ENCODE peak calls at places on chromosomes 1 and 21, in four cellular contexts. One of them, this sample, is unnamed.

GRCh38 chr1:99731384-99731783 is 35.1 kb downstream of the FRRS1 start:
- DNase-seq in HFF-Myc: no peak
- DNase-seq in brain microvascular endothelial cell: no peak
- DNase-seq in cardiac muscle cell: no peak
- DNase-seq in this sample: no peak

GRCh38 chr1:227006397-227006796 is 66.3 kb downstream of the COQ8A start:
- DNase-seq in brain microvascular endothelial cell: no peak
- DNase-seq in cardiac muscle cell: no peak
- DNase-seq in HFF-Myc: no peak
- DNase-seq in this sample: no peak

GRCh38 chr1:73674945-73675561 is 522.9 kb downstream of the LRRIQ3 start:
- DNase-seq in brain microvascular endothelial cell: no peak
- DNase-seq in HFF-Myc: no peak
- DNase-seq in cardiac muscle cell: peak; percentile 30
- DNase-seq in this sample: peak; percentile 4

GRCh38 chr1:27878038-27878437 is 5.7 kb downstream of the THEMIS2 start:
- DNase-seq in cardiac muscle cell: no peak
- DNase-seq in HFF-Myc: no peak
- DNase-seq in brain microvascular endothelial cell: no peak
- DNase-seq in this sample: no peak

GRCh38 chr1:234168061-234168724 is 205.1 kb upstream of the COA6 start:
- DNase-seq in cardiac muscle cell: no peak
- DNase-seq in HFF-Myc: no peak
- DNase-seq in brain microvascular endothelial cell: no peak
- DNase-seq in this sample: no peak

GRCh38 chr21:45991606-45992301 is 10.2 kb downstream of the COL6A1 start:
- DNase-seq in HFF-Myc: no peak
- DNase-seq in cardiac muscle cell: no peak
- DNase-seq in brain microvascular endothelial cell: no peak
- DNase-seq in this sample: no peak

GRCh38 chr1:86868477-86868876 is 45.4 kb downstream of the SELENOF start:
- DNase-seq in HFF-Myc: no peak
- DNase-seq in cardiac muscle cell: no peak
- DNase-seq in brain microvascular endothelial cell: no peak
- DNase-seq in this sample: no peak

GRCh38 chr1:118184737-118185082 is 318 bp downstream of the SPAG17 start:
- DNase-seq in cardiac muscle cell: no peak
- DNase-seq in HFF-Myc: no peak
- DNase-seq in brain microvascular endothelial cell: no peak
- DNase-seq in this sample: no peak

GRCh38 chr21:41059871-41060270 is 108.1 kb upstream of the BACE2 start:
- DNase-seq in brain microvascular endothelial cell: no peak
- DNase-seq in cardiac muscle cell: no peak
- DNase-seq in HFF-Myc: no peak
- DNase-seq in this sample: no peak

GRCh38 chr21:38831526-38832467 is 26.1 kb downstream of the ETS2 start:
- DNase-seq in cardiac muscle cell: no peak
- DNase-seq in brain microvascular endothelial cell: peak; percentile 96
- DNase-seq in HFF-Myc: peak; percentile 82
- DNase-seq in this sample: peak; percentile 66

GRCh38 chr1:80054129-80054528 is 1047.6 kb upstream of the ADGRL4 start:
- DNase-seq in cardiac muscle cell: peak; percentile 31
- DNase-seq in brain microvascular endothelial cell: peak; percentile 29
- DNase-seq in HFF-Myc: peak; percentile 82
- DNase-seq in this sample: no peak

GRCh38 chr1:28921286-28921869 is 7.0 kb downstream of the EPB41 start:
- DNase-seq in HFF-Myc: no peak
- DNase-seq in cardiac muscle cell: no peak
- DNase-seq in brain microvascular endothelial cell: no peak
- DNase-seq in this sample: no peak

GRCh38 chr1:6373961-6374720 is 19.4 kb downstream of the ACOT7 start:
- DNase-seq in HFF-Myc: no peak
- DNase-seq in brain microvascular endothelial cell: no peak
- DNase-seq in cardiac muscle cell: no peak
- DNase-seq in this sample: no peak

GRCh38 chr1:5917591-5918274 is 74.5 kb downstream of the NPHP4 start:
- DNase-seq in brain microvascular endothelial cell: no peak
- DNase-seq in HFF-Myc: no peak
- DNase-seq in cardiac muscle cell: no peak
- DNase-seq in this sample: no peak

GRCh38 chr1:22174446-22174845 is 31.5 kb upstream of the WNT4 start:
- DNase-seq in cardiac muscle cell: no peak
- DNase-seq in HFF-Myc: no peak
- DNase-seq in brain microvascular endothelial cell: no peak
- DNase-seq in this sample: no peak

GRCh38 chr1:166594646-166595045 is 244.6 kb upstream of the POGK start:
- DNase-seq in HFF-Myc: no peak
- DNase-seq in brain microvascular endothelial cell: no peak
- DNase-seq in cardiac muscle cell: no peak
- DNase-seq in this sample: no peak

GRCh38 chr21:41243107-41243506 is 73.5 kb upstream of the FAM3B start:
- DNase-seq in cardiac muscle cell: no peak
- DNase-seq in brain microvascular endothelial cell: no peak
- DNase-seq in HFF-Myc: no peak
- DNase-seq in this sample: no peak

GRCh38 chr1:226877669-226878068 is 7.3 kb downstream of the PSEN2 start:
- DNase-seq in brain microvascular endothelial cell: no peak
- DNase-seq in HFF-Myc: no peak
- DNase-seq in cardiac muscle cell: no peak
- DNase-seq in this sample: no peak

GRCh38 chr1:244460195-244460594 is 878 bp upstream of the CATSPERE start:
- DNase-seq in HFF-Myc: no peak
- DNase-seq in cardiac muscle cell: no peak
- DNase-seq in brain microvascular endothelial cell: peak; percentile 24
- DNase-seq in this sample: no peak

GRCh38 chr1:24427469-24427862 is 11.9 kb downstream of the NIPAL3 start:
- DNase-seq in brain microvascular endothelial cell: no peak
- DNase-seq in HFF-Myc: no peak
- DNase-seq in cardiac muscle cell: no peak
- DNase-seq in this sample: no peak

GRCh38 chr1:200654660-200655059 is 15.0 kb downstream of the DDX59 start:
- DNase-seq in brain microvascular endothelial cell: no peak
- DNase-seq in cardiac muscle cell: no peak
- DNase-seq in HFF-Myc: no peak
- DNase-seq in this sample: peak; percentile 66

GRCh38 chr1:204826970-204827369 is 43.7 kb upstream of the NFASC start:
- DNase-seq in cardiac muscle cell: peak; percentile 62
- DNase-seq in HFF-Myc: no peak
- DNase-seq in brain microvascular endothelial cell: no peak
- DNase-seq in this sample: peak; percentile 57

GRCh38 chr21:34956416-34957316 is 92.4 kb downstream of the RUNX1 start:
- DNase-seq in brain microvascular endothelial cell: no peak
- DNase-seq in cardiac muscle cell: no peak
- DNase-seq in HFF-Myc: no peak
- DNase-seq in this sample: no peak

GRCh38 chr1:162151900-162152829 is 82.7 kb downstream of the NOS1AP start:
- DNase-seq in cardiac muscle cell: no peak
- DNase-seq in HFF-Myc: no peak
- DNase-seq in brain microvascular endothelial cell: peak; percentile 75
- DNase-seq in this sample: peak; percentile 56

GRCh38 chr1:247433922-247434476 is 18.0 kb downstream of the NLRP3 start:
- DNase-seq in HFF-Myc: no peak
- DNase-seq in brain microvascular endothelial cell: no peak
- DNase-seq in cardiac muscle cell: no peak
- DNase-seq in this sample: no peak

GRCh38 chr1:178094752-178095645 is 1.1 kb downstream of the RASAL2 start:
- DNase-seq in HFF-Myc: no peak
- DNase-seq in brain microvascular endothelial cell: peak; percentile 35
- DNase-seq in cardiac muscle cell: no peak
- DNase-seq in this sample: no peak

GRCh38 chr1:204988201-204988600 is 54.8 kb upstream of the CNTN2 start:
- DNase-seq in brain microvascular endothelial cell: no peak
- DNase-seq in HFF-Myc: no peak
- DNase-seq in cardiac muscle cell: no peak
- DNase-seq in this sample: no peak

GRCh38 chr1:44407430-44408180 is 2.5 kb downstream of the RNF220 start:
- DNase-seq in cardiac muscle cell: peak; percentile 34
- DNase-seq in brain microvascular endothelial cell: no peak
- DNase-seq in HFF-Myc: no peak
- DNase-seq in this sample: peak; percentile 44

GRCh38 chr1:168121314-168122029 is 15.3 kb downstream of the GPR161 start:
- DNase-seq in HFF-Myc: no peak
- DNase-seq in brain microvascular endothelial cell: peak; percentile 76
- DNase-seq in cardiac muscle cell: no peak
- DNase-seq in this sample: no peak

GRCh38 chr21:26079376-26079775 is 91.2 kb downstream of the APP start:
- DNase-seq in cardiac muscle cell: no peak
- DNase-seq in HFF-Myc: no peak
- DNase-seq in brain microvascular endothelial cell: no peak
- DNase-seq in this sample: no peak

GRCh38 chr1:76109404-76109803 is 34.9 kb downstream of the ST6GALNAC3 start:
- DNase-seq in HFF-Myc: no peak
- DNase-seq in cardiac muscle cell: no peak
- DNase-seq in brain microvascular endothelial cell: no peak
- DNase-seq in this sample: no peak

GRCh38 chr1:17569200-17570139 is 30.0 kb downstream of the ARHGEF10L start:
- DNase-seq in cardiac muscle cell: peak; percentile 19
- DNase-seq in brain microvascular endothelial cell: peak; percentile 61
- DNase-seq in HFF-Myc: peak; percentile 70
- DNase-seq in this sample: no peak

GRCh38 chr21:45954271-45954670 is 27.3 kb upstream of the COL6A1 start:
- DNase-seq in cardiac muscle cell: peak; percentile 23
- DNase-seq in brain microvascular endothelial cell: peak; percentile 32
- DNase-seq in HFF-Myc: no peak
- DNase-seq in this sample: no peak

GRCh38 chr21:16287060-16287459 is 557.3 kb downstream of the USP25 start:
- DNase-seq in cardiac muscle cell: no peak
- DNase-seq in HFF-Myc: no peak
- DNase-seq in brain microvascular endothelial cell: no peak
- DNase-seq in this sample: no peak

GRCh38 chr1:42973304-42973703 is 14.6 kb upstream of the SLC2A1 start:
- DNase-seq in HFF-Myc: no peak
- DNase-seq in cardiac muscle cell: no peak
- DNase-seq in brain microvascular endothelial cell: peak; percentile 56
- DNase-seq in this sample: no peak

GRCh38 chr1:2855206-2856075 is 53.9 kb upstream of the TTC34 start:
- DNase-seq in HFF-Myc: no peak
- DNase-seq in cardiac muscle cell: no peak
- DNase-seq in brain microvascular endothelial cell: no peak
- DNase-seq in this sample: no peak

GRCh38 chr1:241323510-241323909 is 33.5 kb downstream of the RGS7 start:
- DNase-seq in cardiac muscle cell: peak; percentile 85
- DNase-seq in HFF-Myc: peak; percentile 33
- DNase-seq in brain microvascular endothelial cell: peak; percentile 57
- DNase-seq in this sample: peak; percentile 14

DNA sequence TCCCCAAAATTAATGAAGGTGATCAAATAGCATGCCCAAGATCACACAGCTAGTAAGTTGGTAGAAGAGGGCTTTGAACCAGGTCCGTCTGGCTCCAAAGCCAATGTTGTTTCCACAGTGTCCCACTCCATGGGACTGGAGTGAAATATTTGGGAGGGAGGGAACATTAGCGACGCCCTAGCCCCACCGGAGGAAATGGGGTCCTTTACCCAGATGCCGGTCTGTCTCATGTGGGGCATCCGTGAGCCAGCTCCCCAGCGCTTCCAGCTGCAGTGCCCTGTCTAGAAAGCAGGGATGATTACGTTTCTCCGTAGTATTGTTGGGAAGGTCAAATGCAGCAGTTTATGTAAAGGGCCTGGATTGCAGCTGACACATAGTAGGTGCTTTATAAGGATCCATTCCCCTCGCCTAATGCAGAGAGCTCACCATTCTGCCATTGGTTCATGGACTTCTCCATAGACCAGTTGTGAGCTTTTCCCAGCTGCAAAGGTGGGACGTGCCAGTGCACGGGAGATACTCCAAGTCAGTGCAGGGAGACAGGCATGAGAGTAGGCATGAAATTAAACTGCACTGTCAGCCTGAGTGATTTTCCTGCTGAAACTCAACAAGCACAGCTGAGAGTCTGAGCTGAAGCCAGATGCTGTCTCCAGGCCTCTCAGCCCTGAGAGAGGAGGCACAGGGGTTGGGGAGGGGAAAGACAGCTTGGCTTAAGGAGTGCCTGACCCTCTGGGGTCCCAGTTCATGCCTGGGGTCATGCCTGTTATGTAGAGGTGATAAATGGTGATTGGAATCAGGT is 24.7 kb downstream of the QSOX1 start:
- DNase-seq in cardiac muscle cell: no peak
- DNase-seq in HFF-Myc: no peak
- DNase-seq in brain microvascular endothelial cell: no peak
- DNase-seq in this sample: no peak
- TF ChIP-seq CTCF in cardiac muscle cell: no peak
- TF ChIP-seq CTCF in HFF-Myc: no peak
- TF ChIP-seq CTCF in brain microvascular endothelial cell: no peak
- TF ChIP-seq CTCF in this sample: no peak

GRCh38 chr1:159924791-159925712 is at the start of gene TAGLN2:
- DNase-seq in brain microvascular endothelial cell: peak; percentile 87
- DNase-seq in HFF-Myc: peak; percentile 53
- DNase-seq in cardiac muscle cell: peak; percentile 79
- DNase-seq in this sample: peak; percentile 96
- TF ChIP-seq CTCF in brain microvascular endothelial cell: no peak
- TF ChIP-seq CTCF in HFF-Myc: no peak
- TF ChIP-seq CTCF in cardiac muscle cell: peak; percentile 20
- TF ChIP-seq CTCF in this sample: no peak

GRCh38 chr1:25695066-25695990 is 78.7 kb downstream of the MAN1C1 start:
- DNase-seq in brain microvascular endothelial cell: peak; percentile 97
- DNase-seq in cardiac muscle cell: peak; percentile 94
- DNase-seq in HFF-Myc: no peak
- DNase-seq in this sample: no peak
- TF ChIP-seq CTCF in brain microvascular endothelial cell: peak; percentile 58
- TF ChIP-seq CTCF in cardiac muscle cell: peak; percentile 53
- TF ChIP-seq CTCF in HFF-Myc: peak; percentile 29
- TF ChIP-seq CTCF in this sample: no peak

GRCh38 chr1:198713081-198713480 is 74.2 kb downstream of the PTPRC start:
- DNase-seq in HFF-Myc: no peak
- DNase-seq in cardiac muscle cell: no peak
- DNase-seq in brain microvascular endothelial cell: peak; percentile 5
- DNase-seq in this sample: no peak
- TF ChIP-seq CTCF in HFF-Myc: no peak
- TF ChIP-seq CTCF in cardiac muscle cell: no peak
- TF ChIP-seq CTCF in brain microvascular endothelial cell: no peak
- TF ChIP-seq CTCF in this sample: no peak